ENCODE peak calls at places on chromosomes 6 and 20, in four cellular contexts. T is gastrocnemius medialis; E is pancreas; V is CD4-positive, alpha-beta T cell. H is an unnamed sample.

GRCh38 chr6:98835149-98836024 is 1.0 kb downstream of the POU3F2 start:
- DNase-seq in E (no peak), T (no peak), V (no peak), H (no peak)

GRCh38 chr6:119443993-119444641 is 94.6 kb upstream of the MAN1A1 start:
- DNase-seq in V (no peak), T (no peak), E (no peak), H (no peak)

GRCh38 chr6:135451617-135452190 is 45.8 kb downstream of the AHI1 start:
- DNase-seq in V (no peak), E (no peak), T (no peak), H (no peak)

GRCh38 chr6:13053080-13053479 is 275.3 kb downstream of the TBC1D7 start:
- DNase-seq in E (no peak), V (no peak), T (peak; percentile 12), H (no peak)

GRCh38 chr6:137702791-137703424 is 164.2 kb upstream of the TNFAIP3 start:
- DNase-seq in V (no peak), T (no peak), E (no peak), H (no peak)

GRCh38 chr6:127483399-127484055 is 24.3 kb upstream of the KIAA0408 start:
- DNase-seq in V (no peak), T (no peak), E (no peak), H (no peak)

GRCh38 chr20:34979366-34980153 is 23.9 kb downstream of the MYH7B start:
- DNase-seq in E (no peak), V (no peak), T (peak; percentile 85), H (no peak)

GRCh38 chr6:130781557-130781956 is 45.6 kb upstream of the SMLR1 start:
- DNase-seq in V (no peak), E (no peak), T (no peak), H (no peak)

GRCh38 chr6:82205793-82206425 is 41.6 kb downstream of the IBTK start:
- DNase-seq in E (no peak), V (no peak), T (no peak), H (no peak)

GRCh38 chr6:19368511-19368910 is 468.7 kb upstream of the ID4 start:
- DNase-seq in V (no peak), E (no peak), T (no peak), H (no peak)

GRCh38 chr6:112665815-112666214 is 318.7 kb downstream of the RFPL4B start:
- DNase-seq in E (no peak), T (no peak), V (no peak), H (no peak)

GRCh38 chr20:51910202-51911050 is 108.1 kb upstream of the SALL4 start:
- DNase-seq in T (no peak), E (no peak), V (no peak), H (no peak)

GRCh38 chr20:4406627-4407026 is 315.1 kb upstream of the PRND start:
- DNase-seq in E (no peak), V (no peak), T (no peak), H (no peak)

GRCh38 chr6:6659600-6660327 is 71.2 kb downstream of the LY86 start:
- DNase-seq in T (peak; percentile 22), E (no peak), V (no peak), H (no peak)

GRCh38 chr6:144190593-144190992 is 40.3 kb downstream of the STX11 start:
- DNase-seq in V (no peak), E (peak; percentile 73), T (peak; percentile 54), H (no peak)

GRCh38 chr20:384723-385122 is 4.2 kb downstream of the TRIB3 start:
- DNase-seq in V (no peak), E (no peak), T (no peak), H (no peak)

GRCh38 chr6:15516378-15516777 is 146.4 kb downstream of the DTNBP1 start:
- DNase-seq in E (no peak), V (no peak), T (no peak), H (no peak)

GRCh38 chr6:169981969-169982368 is 230.5 kb downstream of the ERMARD start:
- DNase-seq in V (no peak), E (no peak), T (no peak), H (no peak)

GRCh38 chr6:159701413-159701999 is 8.5 kb upstream of the SOD2 start:
- DNase-seq in V (no peak), T (peak; percentile 55), E (no peak), H (no peak)

GRCh38 chr6:30915591-30915946 is 1.5 kb downstream of the VARS2 start:
- DNase-seq in T (peak; percentile 46), E (peak; percentile 44), V (no peak), H (no peak)

GRCh38 chr6:30914854-30915590 is 984 bp downstream of the VARS2 start:
- DNase-seq in E (peak; percentile 38), T (no peak), V (no peak), H (no peak)

GRCh38 chr6:30913721-30914075 is 340 bp upstream of the VARS2 start:
- DNase-seq in T (no peak), V (no peak), E (no peak), H (no peak)

GRCh38 chr6:30912746-30913520 is 1.1 kb upstream of the VARS2 start:
- DNase-seq in T (peak; percentile 35), V (no peak), E (no peak), H (no peak)

DNA sequence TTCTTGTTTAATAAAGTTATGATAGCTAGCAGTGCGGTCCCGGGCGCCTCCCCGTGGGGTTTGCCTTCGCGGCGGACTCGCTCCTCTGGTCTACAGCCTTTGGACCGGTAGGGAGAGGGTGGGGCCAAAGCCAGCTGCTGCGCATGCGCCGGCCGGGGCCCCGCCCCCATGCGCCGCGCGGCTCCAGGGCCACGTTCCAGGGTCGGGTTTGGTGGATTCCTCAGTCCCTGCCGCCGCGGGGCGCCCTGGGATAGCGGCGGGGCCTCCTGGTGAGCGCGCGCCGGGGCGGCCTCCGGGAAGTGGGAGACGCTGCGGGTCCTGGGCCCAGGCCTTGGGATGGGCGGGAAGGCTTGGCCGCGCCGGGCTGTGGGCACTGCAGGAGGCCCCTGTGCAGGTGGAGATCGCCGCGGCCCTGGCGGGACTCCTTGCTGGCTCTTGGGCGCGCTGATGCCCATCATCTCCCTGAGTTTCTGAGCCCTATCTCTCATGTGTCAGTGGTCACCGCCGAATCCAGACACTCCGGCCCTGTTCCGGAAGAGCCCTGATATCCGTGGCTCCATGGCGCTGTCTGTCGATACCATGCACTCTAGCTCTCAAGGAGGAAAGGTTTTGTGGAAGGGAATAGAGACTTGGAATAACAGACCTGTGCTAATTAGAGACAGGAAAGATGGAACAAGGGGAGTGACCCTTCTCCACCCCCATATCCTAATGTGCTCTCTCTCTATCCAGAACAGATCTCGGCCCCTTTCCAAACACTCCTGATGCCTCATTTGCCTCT is at the start of gene VARS2:
- DNase-seq in E (peak; percentile 98), V (peak; percentile 88), T (peak; percentile 95), H (peak; percentile 82)
- TF ChIP-seq CTCF in E (no peak), V (no peak), T (peak; percentile 68), H (no peak)

GRCh38 chr6:41966214-41966920 is 24.8 kb upstream of the CCND3 start:
- DNase-seq in E (no peak), T (no peak), V (no peak), H (no peak)

GRCh38 chr6:41966961-41967311 is 25.3 kb upstream of the CCND3 start:
- DNase-seq in T (no peak), E (no peak), V (no peak), H (no peak)

GRCh38 chr6:41963371-41963770 is 21.8 kb upstream of the CCND3 start:
- DNase-seq in V (no peak), E (no peak), T (no peak), H (no peak)

GRCh38 chr6:41965429-41966213 is 24.0 kb upstream of the CCND3 start:
- DNase-seq in V (no peak), T (no peak), E (no peak), H (no peak)

DNA sequence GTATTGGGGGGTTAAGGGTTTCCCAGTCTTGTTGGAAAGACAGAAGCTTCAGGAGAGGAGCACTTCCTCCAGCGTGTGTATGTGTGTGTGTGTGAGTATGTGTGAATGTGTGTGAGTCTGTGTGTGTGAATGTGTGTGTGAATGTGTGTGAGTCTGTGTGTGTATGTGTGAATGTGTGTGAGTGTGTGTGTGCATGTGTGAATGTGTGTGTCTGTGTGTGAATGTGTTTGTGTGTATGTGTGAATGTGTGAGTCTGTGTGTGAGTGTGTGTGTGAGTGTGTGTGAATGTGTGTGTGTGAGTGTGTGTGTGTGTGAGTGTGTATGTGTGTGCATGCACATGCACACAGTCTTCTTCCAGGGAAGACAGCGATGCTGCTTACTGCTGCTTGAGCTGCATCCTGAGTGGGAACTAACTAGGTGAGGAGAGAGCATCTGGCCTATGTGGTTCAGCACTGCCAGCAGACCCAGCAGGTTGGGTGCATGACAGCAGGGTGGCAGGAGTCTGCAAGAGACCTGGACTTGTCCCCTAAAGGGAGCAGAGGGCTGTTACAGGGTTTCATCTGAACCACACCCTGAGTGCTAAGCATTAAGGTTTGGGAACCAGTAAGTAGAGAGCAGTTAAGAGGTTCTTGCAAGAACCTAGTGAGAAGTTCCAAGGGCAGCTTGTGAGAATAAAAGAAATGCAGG is 22.7 kb upstream of the CCND3 start:
- DNase-seq in V (no peak), T (no peak), E (no peak), H (no peak)
- TF ChIP-seq CTCF in V (no peak), T (no peak), E (no peak), H (no peak)

GRCh38 chr20:11555510-11555909 is 362.2 kb upstream of the BTBD3 start:
- DNase-seq in V (no peak), T (no peak), E (no peak), H (no peak)

GRCh38 chr20:11549172-11550117 is 368.2 kb upstream of the BTBD3 start:
- DNase-seq in V (no peak), E (no peak), T (no peak), H (no peak)

GRCh38 chr20:11556410-11556809 is 361.3 kb upstream of the BTBD3 start:
- DNase-seq in V (no peak), T (no peak), E (no peak), H (no peak)

GRCh38 chr20:11551491-11551890 is 366.2 kb upstream of the BTBD3 start:
- DNase-seq in T (no peak), E (no peak), V (no peak), H (no peak)

GRCh38 chr20:11553603-11554002 is 364.1 kb upstream of the BTBD3 start:
- DNase-seq in E (no peak), T (no peak), V (no peak), H (no peak)
- TF ChIP-seq CTCF in E (no peak), T (no peak), V (no peak), H (no peak)

DNA sequence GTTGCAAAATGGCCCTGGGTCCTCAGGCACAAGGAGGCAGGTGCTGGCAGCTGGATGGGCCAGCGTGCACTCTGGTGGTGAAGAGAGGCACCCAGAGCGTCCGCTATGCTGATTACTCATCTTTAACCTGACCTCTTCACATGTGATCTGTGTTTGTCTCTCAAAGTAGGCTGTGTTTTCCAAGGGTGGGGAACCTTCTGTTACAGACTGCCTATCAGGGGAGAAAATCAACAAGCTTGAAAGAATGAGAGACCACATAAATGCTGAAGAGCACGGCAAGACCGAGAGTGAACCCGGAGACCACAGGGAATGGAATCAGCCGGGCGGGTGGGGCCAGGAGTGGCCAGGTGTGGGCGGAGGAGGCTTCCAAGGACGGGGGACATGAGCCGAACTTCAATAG is 16.2 kb downstream of the BNIP5 start:
- DNase-seq in E (no peak), T (no peak), V (no peak), H (no peak)
- TF ChIP-seq CTCF in E (no peak), T (no peak), V (no peak), H (no peak)

GRCh38 chr6:132063738-132064137 is 112.6 kb upstream of the CCN2 start:
- DNase-seq in E (no peak), V (no peak), T (no peak), H (no peak)
- TF ChIP-seq CTCF in E (no peak), V (no peak), T (no peak), H (no peak)

GRCh38 chr6:45613678-45614077 is 235.9 kb upstream of the SUPT3H start:
- DNase-seq in E (no peak), V (no peak), T (peak; percentile 40), H (no peak)
- TF ChIP-seq CTCF in E (no peak), V (no peak), T (no peak), H (no peak)